ENCODE peak calls at places on chromosomes 3 and 15, in ten cellular contexts. O is HCT116, T is SK-N-SH, X is GM12892, Q is sigmoid colon, V is GM12878, P is GM12891, A is HepG2, Y is transverse colon, Z is HL-60. H is an unnamed sample.

GRCh38 chr3:45665101-45665572 is 24.1 kb upstream of the SACM1L start:
- DNase-seq in X (no peak), Q (no peak), T (peak; percentile 56), Y (peak; percentile 54), A (peak; percentile 71), Z (peak; percentile 40), V (peak; percentile 25), O (peak; percentile 68), P (no peak), H (peak; percentile 75)

GRCh38 chr3:121914081-121914998 is 20.1 kb downstream of the SLC15A2 start:
- DNase-seq in T (no peak), A (no peak), X (no peak), Q (no peak), Y (no peak), V (no peak), P (no peak), O (no peak), Z (no peak), H (peak; percentile 27)

GRCh38 chr3:101725192-101725889 is 927 bp downstream of the CEP97 start:
- DNase-seq in Y (peak; percentile 35), V (no peak), X (no peak), A (no peak), T (peak; percentile 52), Z (no peak), Q (peak; percentile 67), O (no peak), P (no peak), H (peak; percentile 58)

GRCh38 chr3:23712656-23713559 is 92.8 kb upstream of the UBE2E1 start:
- DNase-seq in Z (no peak), A (no peak), P (no peak), X (no peak), O (no peak), V (no peak), T (peak; percentile 69), Q (peak; percentile 83), Y (peak; percentile 16), H (peak; percentile 95)

GRCh38 chr3:10962481-10963036 is 30.0 kb upstream of the SLC6A1 start:
- DNase-seq in V (no peak), X (no peak), T (no peak), Z (no peak), Q (no peak), P (no peak), O (no peak), A (no peak), Y (no peak), H (no peak)

GRCh38 chr3:72152551-72153476 is 367.9 kb upstream of the PROK2 start:
- DNase-seq in V (no peak), O (peak; percentile 21), T (peak; percentile 73), P (no peak), Y (peak; percentile 79), X (no peak), Z (no peak), A (peak; percentile 39), Q (peak; percentile 90), H (no peak)

GRCh38 chr3:98986073-98986472 is 84.6 kb upstream of the DCBLD2 start:
- DNase-seq in T (no peak), X (no peak), A (peak; percentile 68), V (no peak), Q (no peak), Z (no peak), Y (no peak), P (no peak), O (peak; percentile 40), H (peak; percentile 85)

GRCh38 chr15:78810377-78811123 is 714 bp downstream of the ADAMTS7 start:
- DNase-seq in O (no peak), Y (peak; percentile 50), P (peak; percentile 49), X (peak; percentile 49), Z (no peak), Q (peak; percentile 78), V (no peak), A (no peak), T (peak; percentile 85), H (peak; percentile 63)

GRCh38 chr15:97521390-97521789 is 439.1 kb upstream of the ARRDC4 start:
- DNase-seq in A (no peak), Y (no peak), Z (no peak), O (no peak), X (no peak), Q (no peak), T (no peak), V (no peak), P (no peak), H (peak; percentile 11)

GRCh38 chr15:97522362-97522761 is 438.1 kb upstream of the ARRDC4 start:
- DNase-seq in A (no peak), X (no peak), Z (no peak), P (no peak), T (no peak), V (no peak), O (no peak), Y (no peak), Q (peak; percentile 64), H (no peak)

GRCh38 chr15:97520689-97521088 is 439.8 kb upstream of the ARRDC4 start:
- DNase-seq in T (no peak), A (no peak), X (no peak), P (no peak), Y (no peak), Q (no peak), V (no peak), O (no peak), Z (no peak), H (no peak)

GRCh38 chr15:97521894-97522293 is 438.6 kb upstream of the ARRDC4 start:
- DNase-seq in T (no peak), O (no peak), P (no peak), X (no peak), Q (peak; percentile 68), Y (no peak), V (no peak), A (no peak), Z (no peak), H (no peak)

GRCh38 chr15:97525809-97526208 is 434.7 kb upstream of the ARRDC4 start:
- DNase-seq in Z (no peak), V (no peak), P (no peak), T (no peak), Q (no peak), O (no peak), Y (no peak), X (no peak), A (no peak), H (no peak)
- TF ChIP-seq POLR2AphosphoS5 in Z (no peak), V (no peak), P (no peak), T (no peak), Q (no peak), O (no peak), Y (no peak), X (no peak), A (no peak), H (no peak)

DNA sequence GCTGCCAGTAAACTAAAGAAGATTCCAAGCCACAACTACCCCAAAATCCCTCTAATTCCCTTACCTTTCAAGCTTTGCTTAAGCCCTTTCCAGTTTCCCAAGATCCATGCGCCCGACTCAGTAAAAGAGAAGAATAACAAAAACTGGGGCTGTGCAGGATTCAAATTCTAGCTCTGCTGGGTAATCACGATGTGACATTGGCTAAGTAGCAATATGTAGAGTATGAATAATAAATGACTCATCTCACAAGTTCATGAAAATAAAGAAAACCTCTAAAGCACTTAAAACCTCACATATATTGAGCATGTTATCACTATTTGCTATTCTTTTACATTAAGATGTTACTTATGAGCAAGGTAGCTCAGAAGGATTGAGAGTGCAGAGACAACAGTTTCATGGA is 522.2 kb upstream of the ZNF717 start:
- DNase-seq in A (no peak), X (no peak), V (no peak), P (no peak), O (no peak), Y (no peak), T (no peak), Q (no peak), Z (no peak), H (no peak)
- TF ChIP-seq POLR2AphosphoS5 in A (no peak), X (no peak), V (no peak), P (no peak), O (no peak), Y (no peak), T (no peak), Q (no peak), Z (no peak), H (no peak)

GRCh38 chr15:72117698-72118399 is at the start of gene MYO9A:
- DNase-seq in O (peak; percentile 97), V (peak; percentile 96), Z (peak; percentile 96), P (peak; percentile 85), Q (peak; percentile 98), A (peak; percentile 97), X (peak; percentile 78), T (peak; percentile 99), Y (peak; percentile 99), H (peak; percentile 99)
- TF ChIP-seq POLR2AphosphoS5 in O (peak; percentile 57), V (peak; percentile 40), Z (peak; percentile 59), P (no peak), Q (peak; percentile 85), A (no peak), X (peak; percentile 37), T (no peak), Y (peak; percentile 74), H (no peak)

GRCh38 chr3:123383101-123384053 is 65.5 kb downstream of the ADCY5 start:
- DNase-seq in V (no peak), A (no peak), Q (peak; percentile 84), X (no peak), Z (no peak), P (no peak), O (no peak), T (peak; percentile 47), Y (no peak), H (peak; percentile 77)
- TF ChIP-seq POLR2AphosphoS5 in V (no peak), A (no peak), Q (peak; percentile 21), X (no peak), Z (no peak), P (no peak), O (no peak), T (no peak), Y (no peak), H (no peak)